ENCODE peak calls at places on chromosome 20, in four cellular contexts. P, Q, N and D are unnamed samples.

GRCh38 chr20:16241911-16242310 is 331.3 kb downstream of the KIF16B start:
- DNase-seq in P (no peak), Q (no peak), N (no peak), D (no peak)

GRCh38 chr20:56442381-56443365 is 25.8 kb upstream of the RTF2 start:
- DNase-seq in P (no peak), Q (no peak), N (no peak), D (no peak)

GRCh38 chr20:22389836-22390542 is 194.4 kb downstream of the FOXA2 start:
- DNase-seq in P (no peak), Q (no peak), N (no peak), D (no peak)

GRCh38 chr20:18750735-18751134 is 62.8 kb upstream of the SCP2D1 start:
- DNase-seq in P (no peak), Q (no peak), N (no peak), D (no peak)

GRCh38 chr20:49542514-49542991 is 25.4 kb downstream of the PTGIS start:
- DNase-seq in P (no peak), Q (no peak), N (no peak), D (no peak)

GRCh38 chr20:17786221-17786718 is 86.5 kb downstream of the BANF2 start:
- DNase-seq in P (no peak), Q (no peak), N (no peak), D (peak)

GRCh38 chr20:5945963-5946362 is 4.4 kb downstream of the TRMT6 start:
- DNase-seq in P (peak), Q (no peak), N (no peak), D (peak)

GRCh38 chr20:10673831-10674683 is at the start of gene JAG1:
- DNase-seq in P (peak), Q (peak), N (peak), D (peak)

GRCh38 chr20:8639112-8639778 is 429.6 kb upstream of the PLCB4 start:
- DNase-seq in P (no peak), Q (no peak), N (no peak), D (no peak)

GRCh38 chr20:50335105-50335504 is 144.5 kb downstream of the CEBPB start:
- DNase-seq in P (no peak), Q (peak), N (no peak), D (peak)

GRCh38 chr20:56285496-56285895 is 37.0 kb downstream of the MC3R start:
- DNase-seq in P (no peak), Q (no peak), N (no peak), D (no peak)

GRCh38 chr20:12592756-12593155 is 416.0 kb upstream of the SPTLC3 start:
- DNase-seq in P (no peak), Q (no peak), N (no peak), D (no peak)

GRCh38 chr20:47181056-47181862 is 175.2 kb downstream of the ZMYND8 start:
- DNase-seq in P (peak), Q (peak), N (peak), D (peak)

GRCh38 chr20:25282034-25282781 is 34.3 kb downstream of the PYGB start:
- DNase-seq in P (no peak), Q (no peak), N (no peak), D (no peak)

GRCh38 chr20:32661820-32662528 is 11.8 kb downstream of the C20orf203 start:
- DNase-seq in P (no peak), Q (no peak), N (no peak), D (no peak)

GRCh38 chr20:62321521-62321948 is 18.7 kb downstream of the ADRM1 start:
- DNase-seq in P (peak), Q (no peak), N (peak), D (peak)

GRCh38 chr20:38278150-38278549 is 17.6 kb upstream of the KIAA1755 start:
- DNase-seq in P (no peak), Q (no peak), N (no peak), D (no peak)

GRCh38 chr20:57006411-57007170 is 259.9 kb downstream of the BMP7 start:
- DNase-seq in P (peak), Q (no peak), N (no peak), D (no peak)

GRCh38 chr20:51404297-51405060 is 138.0 kb downstream of the NFATC2 start:
- DNase-seq in P (no peak), Q (no peak), N (peak), D (peak)